ENCODE peak calls at places on chromosomes 3 and 15, in four cellular contexts. P, L, N and F are unnamed samples.

GRCh38 chr15:37094542-37095196 is 5.7 kb downstream of the MEIS2 start:
- DNase-seq in N (no peak), L (no peak), P (no peak), F (no peak)

GRCh38 chr3:41274944-41275668 is 75.8 kb downstream of the CTNNB1 start:
- DNase-seq in N (peak; percentile 55), P (no peak), L (no peak), F (peak; percentile 12)

GRCh38 chr3:141795719-141796435 is 32.7 kb downstream of the GRK7 start:
- DNase-seq in L (no peak), P (peak; percentile 88), N (peak; percentile 71), F (peak; percentile 42)

GRCh38 chr3:49357466-49358216 is 512 bp downstream of the GPX1 start:
- DNase-seq in L (peak; percentile 36), N (peak; percentile 77), P (peak; percentile 63), F (peak; percentile 58)

GRCh38 chr3:103794656-103795055 is 1359.8 kb downstream of the ZPLD1 start:
- DNase-seq in L (no peak), P (peak; percentile 11), N (no peak), F (no peak)

GRCh38 chr3:111728566-111728935 is 130.5 kb upstream of the PHLDB2 start:
- DNase-seq in N (no peak), L (no peak), P (no peak), F (no peak)

GRCh38 chr3:13515786-13516783 is 32.8 kb upstream of the FBLN2 start:
- DNase-seq in N (no peak), L (no peak), P (peak; percentile 26), F (no peak)

GRCh38 chr3:165464736-165465135 is 268.6 kb upstream of the SLITRK3 start:
- DNase-seq in P (no peak), N (no peak), L (no peak), F (no peak)

GRCh38 chr3:161322781-161323568 is 48.3 kb downstream of the SPTSSB start:
- DNase-seq in N (no peak), P (no peak), L (no peak), F (no peak)

GRCh38 chr3:185561958-185562357 is 9.6 kb upstream of the LIPH start:
- DNase-seq in P (no peak), L (peak; percentile 11), N (no peak), F (no peak)

GRCh38 chr3:18422972-18423371 is 2.2 kb downstream of the SATB1 start:
- DNase-seq in L (no peak), P (peak; percentile 14), N (no peak), F (no peak)

GRCh38 chr15:64453689-64454037 is 6.7 kb upstream of the ZNF609 start:
- DNase-seq in P (no peak), N (no peak), L (no peak), F (no peak)

GRCh38 chr3:180036092-180036677 is 552 bp downstream of the PEX5L start:
- DNase-seq in P (peak; percentile 2), N (no peak), L (no peak), F (no peak)

GRCh38 chr3:121660356-121661171 is at the start of gene HCLS1:
- DNase-seq in P (peak; percentile 89), N (peak; percentile 90), L (no peak), F (peak; percentile 72)

GRCh38 chr15:71337197-71337845 is 222.1 kb downstream of the THSD4 start:
- DNase-seq in P (no peak), L (peak; percentile 55), N (no peak), F (no peak)

GRCh38 chr3:19898725-19899124 is 35.3 kb downstream of the EFHB start:
- DNase-seq in N (no peak), L (no peak), P (no peak), F (no peak)

GRCh38 chr3:43206632-43207031 is 79.7 kb upstream of the SNRK start:
- DNase-seq in P (no peak), N (no peak), L (no peak), F (no peak)

GRCh38 chr3:50147861-50148260 is 7.3 kb upstream of the SEMA3F start:
- DNase-seq in N (no peak), P (no peak), L (no peak), F (no peak)

GRCh38 chr15:65887565-65887964 is 18.3 kb downstream of the RAB11A start:
- DNase-seq in P (no peak), N (no peak), L (no peak), F (no peak)

GRCh38 chr3:124893526-124893925 is 6.4 kb upstream of the ITGB5 start:
- DNase-seq in N (no peak), L (peak; percentile 69), P (no peak), F (no peak)

GRCh38 chr15:99424978-99425665 is 140.7 kb upstream of the MEF2A start:
- DNase-seq in P (peak; percentile 84), N (peak; percentile 47), L (no peak), F (no peak)

GRCh38 chr3:121072128-121072527 is 164.1 kb downstream of the STXBP5L start:
- DNase-seq in P (no peak), L (no peak), N (no peak), F (no peak)

GRCh38 chr3:51581529-51581928 is 43.0 kb downstream of the RAD54L2 start:
- DNase-seq in L (no peak), P (no peak), N (no peak), F (no peak)

GRCh38 chr15:86059851-86060250 is 19.8 kb upstream of the AGBL1 start:
- DNase-seq in L (no peak), P (no peak), N (no peak), F (no peak)

GRCh38 chr3:24120434-24120833 is 175.3 kb downstream of the NR1D2 start:
- DNase-seq in N (no peak), P (no peak), L (no peak), F (no peak)

GRCh38 chr3:70308760-70309159 is 3.7 kb downstream of the MDFIC2 start:
- DNase-seq in N (no peak), P (peak; percentile 6), L (no peak), F (no peak)

GRCh38 chr15:42736178-42736792 is 643 bp downstream of the CDAN1 start:
- DNase-seq in L (no peak), N (no peak), P (peak; percentile 44), F (no peak)

DNA sequence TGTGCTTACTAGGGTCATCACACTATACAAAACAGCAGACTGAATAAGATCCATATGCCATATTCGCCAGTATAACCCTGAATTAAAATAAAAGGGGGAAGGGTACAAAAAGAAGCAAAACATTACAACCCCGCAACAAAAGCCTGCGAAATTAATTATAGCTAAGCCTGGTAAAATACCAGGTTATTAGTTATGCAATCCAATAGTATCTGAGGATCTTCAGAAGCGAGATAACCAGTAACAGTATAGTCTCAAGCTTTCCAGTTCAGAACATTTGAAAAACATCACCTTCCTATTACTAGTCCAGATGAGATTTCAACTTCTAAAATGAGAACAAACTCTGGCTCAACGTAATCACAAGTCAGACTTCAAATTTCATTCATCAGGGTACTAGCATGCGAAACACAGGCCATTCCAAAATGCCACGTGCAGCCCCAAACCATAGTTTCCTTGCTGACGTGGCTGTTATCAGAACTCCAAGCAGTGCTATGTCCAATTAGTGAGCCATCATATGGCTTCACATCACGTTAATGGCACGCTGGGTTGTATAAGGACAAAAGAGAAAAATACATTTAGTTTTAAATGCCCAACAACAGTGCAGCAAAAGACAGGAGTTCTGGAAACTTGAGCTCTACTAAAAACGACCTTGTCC is 1.1 kb downstream of the SSR3 start:
- DNase-seq in P (peak; percentile 51), N (no peak), L (no peak), F (no peak)
- TF ChIP-seq POLR2A in P (no peak), N (no peak), L (no peak), F (no peak)

DNA sequence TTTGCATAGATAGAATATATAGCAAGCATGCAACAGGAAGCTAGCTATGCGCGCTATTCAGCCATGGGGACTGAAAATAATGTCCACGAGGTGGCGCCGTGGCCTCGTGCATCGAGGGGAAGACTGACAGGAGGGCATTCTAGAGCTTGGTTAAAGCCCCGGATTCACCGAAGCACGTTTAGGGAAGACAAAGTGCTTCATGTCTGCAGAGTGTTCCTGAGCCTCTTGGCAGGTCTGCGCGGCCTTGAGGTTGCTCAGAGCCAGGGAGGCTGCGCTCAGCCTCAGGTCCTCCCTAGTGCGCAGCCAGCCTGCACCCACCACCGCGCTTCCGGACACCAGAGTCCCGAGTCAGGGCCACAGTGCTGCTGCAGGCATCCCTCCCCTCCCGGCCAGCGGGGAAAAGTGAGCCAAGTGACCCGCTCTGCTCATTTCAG is 24.6 kb downstream of the GABRA5 start:
- DNase-seq in N (no peak), L (peak; percentile 35), P (peak; percentile 75), F (no peak)
- H3K4me3 ChIP-seq in N (peak overlapping the region; percentile 9), L (peak overlapping the region; percentile 41), P (no peak overlapping the region), F (peak overlapping the region; percentile 31)

GRCh38 chr3:114299421-114299820 is 5.6 kb downstream of the TIGIT start:
- DNase-seq in N (no peak), P (peak; percentile 35), L (no peak), F (no peak)
- TF ChIP-seq POLR2A in N (no peak), P (no peak), L (no peak), F (no peak)

GRCh38 chr3:28042707-28043106 is 198.7 kb upstream of the CMC1 start:
- DNase-seq in L (no peak), N (no peak), P (no peak), F (no peak)

GRCh38 chr3:28039829-28040228 is 201.6 kb upstream of the CMC1 start:
- DNase-seq in L (no peak), N (no peak), P (no peak), F (no peak)

GRCh38 chr3:28036599-28037575 is 204.5 kb upstream of the CMC1 start:
- DNase-seq in N (no peak), P (no peak), L (no peak), F (no peak)

GRCh38 chr3:28042095-28042635 is 199.3 kb upstream of the CMC1 start:
- DNase-seq in N (no peak), P (no peak), L (no peak), F (no peak)

DNA sequence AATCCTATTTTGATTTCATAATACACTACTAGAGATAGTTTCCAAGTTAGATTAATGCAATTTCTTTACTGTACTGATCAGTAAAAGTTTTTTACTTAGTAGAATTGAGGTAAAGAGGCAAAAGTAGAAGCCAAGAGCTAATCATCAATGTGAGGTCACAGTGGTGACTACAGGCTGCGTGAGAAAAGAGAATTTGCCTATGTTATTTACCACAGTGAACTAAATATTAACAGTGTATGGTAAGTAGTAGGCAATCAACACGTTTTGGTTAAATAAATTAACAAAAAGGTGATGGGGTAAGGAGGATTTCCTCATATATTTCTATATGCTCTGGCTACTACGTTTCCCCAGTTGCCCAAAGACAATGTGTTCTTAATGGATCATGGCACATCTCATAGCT is 202.2 kb upstream of the CMC1 start:
- DNase-seq in N (no peak), L (no peak), P (no peak), F (no peak)
- H3K4me3 ChIP-seq in N (no peak overlapping the region), L (no peak overlapping the region), P (no peak overlapping the region), F (no peak overlapping the region)

GRCh38 chr3:195823998-195824397 is 12.3 kb upstream of the MUC4 start:
- DNase-seq in L (peak; percentile 55), N (no peak), P (peak; percentile 15), F (peak; percentile 44)
- TF ChIP-seq POLR2A in L (no peak), N (no peak), P (no peak), F (no peak)